ENCODE peak calls at places on chromosomes 2 and 18, in six cellular contexts. R is CD8-positive, alpha-beta T cell; H is progenitor cell of endocrine pancreas; G is left lobe of liver; A is activated CD8-positive, alpha-beta memory T cell treated with anti-CD3 and anti-CD28 coated beads, Interleukin-2, amount 50 U/mL, for 48 hours; F is stimulated activated CD4-positive, alpha-beta T cell treated with anti-CD3 and anti-CD28 coated beads, TNF-alpha, amount 100 ng/mL, for 1 hour. K is an unnamed sample.

GRCh38 chr18:8045890-8046289 is 478.8 kb downstream of the PTPRM start:
- DNase-seq in H (no peak), G (no peak), R (no peak), A (no peak), F (no peak), K (no peak)

GRCh38 chr2:7612969-7613368 is 695.8 kb downstream of the RNF144A start:
- DNase-seq in G (no peak), R (no peak), H (no peak), F (no peak), A (no peak), K (no peak)

GRCh38 chr18:70337139-70337972 is 48.5 kb downstream of the SOCS6 start:
- DNase-seq in R (no peak), F (no peak), A (no peak), H (no peak), G (no peak), K (no peak)

GRCh38 chr2:27461118-27461517 is 18.9 kb downstream of the KRTCAP3 start:
- DNase-seq in R (no peak), H (no peak), G (peak), A (no peak), F (no peak), K (no peak)

GRCh38 chr2:57552885-57553284 is 493.7 kb upstream of the VRK2 start:
- DNase-seq in H (no peak), G (no peak), F (no peak), A (no peak), R (no peak), K (no peak)

GRCh38 chr2:12048551-12048950 is 302.1 kb downstream of the LPIN1 start:
- DNase-seq in F (no peak), H (no peak), A (no peak), R (no peak), G (no peak), K (peak)

GRCh38 chr2:240461471-240462072 is 26.1 kb downstream of the GPC1 start:
- DNase-seq in R (peak), G (peak), H (no peak), F (no peak), A (no peak), K (no peak)

GRCh38 chr2:222877556-222878278 is 16.9 kb downstream of the ACSL3 start:
- DNase-seq in A (no peak), R (no peak), F (no peak), H (no peak), G (no peak), K (no peak)

GRCh38 chr18:32701288-32701687 is 71.5 kb downstream of the KLHL14 start:
- DNase-seq in R (no peak), H (no peak), G (no peak), A (no peak), F (no peak), K (no peak)

GRCh38 chr2:187658952-187659525 is 104.8 kb upstream of the TFPI start:
- DNase-seq in R (no peak), H (no peak), A (no peak), G (no peak), F (no peak), K (peak)

GRCh38 chr2:80335411-80335810 is 30.9 kb upstream of the LRRTM1 start:
- DNase-seq in G (no peak), A (no peak), R (no peak), F (no peak), H (no peak), K (no peak)

GRCh38 chr2:63755216-63755615 is 86.5 kb upstream of the UGP2 start:
- DNase-seq in G (no peak), A (no peak), R (no peak), F (no peak), H (no peak), K (no peak)